ENCODE peak calls at places on chromosomes 12 and 14, in nine cellular contexts. One of them, this sample, is unnamed.
A peak's percentile ranks its signal among the peaks of the same experiment; 100 is the strongest.

GRCh38 chr14:29814153-29815057 is 113.2 kb downstream of the PRKD1 start:
- DNase-seq in Panc1: no peak
- DNase-seq in endothelial cell of umbilical vein: no peak
- DNase-seq in Karpas-422: no peak
- DNase-seq in DND-41: no peak
- DNase-seq in iPS DF 6.9: no peak
- DNase-seq in ovary: peak; percentile 63
- DNase-seq in left ventricle myocardium inferior: peak; percentile 74
- DNase-seq in pancreas: peak; percentile 61
- DNase-seq in this sample: peak; percentile 48

GRCh38 chr12:85385406-85385805 is 105.4 kb downstream of the ALX1 start:
- DNase-seq in DND-41: no peak
- DNase-seq in Panc1: no peak
- DNase-seq in pancreas: no peak
- DNase-seq in endothelial cell of umbilical vein: peak; percentile 67
- DNase-seq in ovary: no peak
- DNase-seq in iPS DF 6.9: no peak
- DNase-seq in Karpas-422: no peak
- DNase-seq in left ventricle myocardium inferior: no peak
- DNase-seq in this sample: no peak

GRCh38 chr14:52220924-52221802 is 46.3 kb upstream of the PTGDR start:
- DNase-seq in Karpas-422: no peak
- DNase-seq in Panc1: no peak
- DNase-seq in DND-41: peak; percentile 52
- DNase-seq in ovary: no peak
- DNase-seq in left ventricle myocardium inferior: no peak
- DNase-seq in iPS DF 6.9: no peak
- DNase-seq in pancreas: no peak
- DNase-seq in endothelial cell of umbilical vein: no peak
- DNase-seq in this sample: no peak

GRCh38 chr12:131487379-131488129 is 223.3 kb upstream of the SFSWAP start:
- DNase-seq in left ventricle myocardium inferior: no peak
- DNase-seq in DND-41: no peak
- DNase-seq in iPS DF 6.9: no peak
- DNase-seq in Panc1: no peak
- DNase-seq in ovary: peak; percentile 71
- DNase-seq in endothelial cell of umbilical vein: no peak
- DNase-seq in pancreas: no peak
- DNase-seq in Karpas-422: no peak
- DNase-seq in this sample: no peak

GRCh38 chr14:103880334-103880985 is 33.1 kb upstream of the PPP1R13B start:
- DNase-seq in Karpas-422: no peak
- DNase-seq in ovary: peak; percentile 84
- DNase-seq in DND-41: peak; percentile 36
- DNase-seq in left ventricle myocardium inferior: peak; percentile 83
- DNase-seq in pancreas: peak; percentile 80
- DNase-seq in endothelial cell of umbilical vein: peak; percentile 43
- DNase-seq in iPS DF 6.9: no peak
- DNase-seq in Panc1: no peak
- DNase-seq in this sample: peak; percentile 91

GRCh38 chr12:122726056-122726558 is 4.5 kb downstream of the HCAR1 start:
- DNase-seq in ovary: no peak
- DNase-seq in iPS DF 6.9: no peak
- DNase-seq in endothelial cell of umbilical vein: peak; percentile 75
- DNase-seq in Karpas-422: peak; percentile 61
- DNase-seq in DND-41: no peak
- DNase-seq in Panc1: peak; percentile 12
- DNase-seq in left ventricle myocardium inferior: no peak
- DNase-seq in pancreas: no peak
- DNase-seq in this sample: no peak

GRCh38 chr12:47811581-47812484 is 7.9 kb downstream of the HDAC7 start:
- DNase-seq in iPS DF 6.9: no peak
- DNase-seq in DND-41: no peak
- DNase-seq in endothelial cell of umbilical vein: peak; percentile 83
- DNase-seq in left ventricle myocardium inferior: peak; percentile 70
- DNase-seq in pancreas: no peak
- DNase-seq in Karpas-422: peak; percentile 64
- DNase-seq in Panc1: no peak
- DNase-seq in ovary: peak; percentile 81
- DNase-seq in this sample: peak; percentile 89

GRCh38 chr12:100953217-100953616 is 158.6 kb downstream of the ANO4 start:
- DNase-seq in endothelial cell of umbilical vein: no peak
- DNase-seq in pancreas: no peak
- DNase-seq in left ventricle myocardium inferior: no peak
- DNase-seq in ovary: no peak
- DNase-seq in DND-41: no peak
- DNase-seq in Panc1: no peak
- DNase-seq in iPS DF 6.9: no peak
- DNase-seq in Karpas-422: no peak
- DNase-seq in this sample: no peak

GRCh38 chr12:67091204-67091603 is 178.0 kb upstream of the CAND1 start:
- DNase-seq in ovary: no peak
- DNase-seq in iPS DF 6.9: no peak
- DNase-seq in pancreas: peak; percentile 30
- DNase-seq in Panc1: no peak
- DNase-seq in endothelial cell of umbilical vein: no peak
- DNase-seq in left ventricle myocardium inferior: no peak
- DNase-seq in DND-41: no peak
- DNase-seq in Karpas-422: no peak
- DNase-seq in this sample: no peak

GRCh38 chr12:99153283-99153682 is 494.3 kb upstream of the GARIN6 start:
- DNase-seq in Panc1: no peak
- DNase-seq in DND-41: no peak
- DNase-seq in ovary: no peak
- DNase-seq in Karpas-422: no peak
- DNase-seq in pancreas: no peak
- DNase-seq in iPS DF 6.9: no peak
- DNase-seq in left ventricle myocardium inferior: no peak
- DNase-seq in endothelial cell of umbilical vein: no peak
- DNase-seq in this sample: no peak

GRCh38 chr14:64755661-64756265 is 51.5 kb downstream of the PLEKHG3 start:
- DNase-seq in endothelial cell of umbilical vein: no peak
- DNase-seq in Panc1: no peak
- DNase-seq in DND-41: peak; percentile 16
- DNase-seq in left ventricle myocardium inferior: no peak
- DNase-seq in pancreas: no peak
- DNase-seq in Karpas-422: no peak
- DNase-seq in ovary: no peak
- DNase-seq in iPS DF 6.9: no peak
- DNase-seq in this sample: no peak

GRCh38 chr14:32224731-32225377 is 21.8 kb upstream of the RNU6-8 start:
- DNase-seq in DND-41: peak; percentile 18
- DNase-seq in Panc1: no peak
- DNase-seq in iPS DF 6.9: no peak
- DNase-seq in ovary: peak; percentile 14
- DNase-seq in Karpas-422: peak; percentile 67
- DNase-seq in pancreas: no peak
- DNase-seq in endothelial cell of umbilical vein: peak; percentile 6
- DNase-seq in left ventricle myocardium inferior: no peak
- DNase-seq in this sample: no peak

GRCh38 chr12:116015525-116015924 is 262.0 kb downstream of the MED13L start:
- DNase-seq in left ventricle myocardium inferior: no peak
- DNase-seq in iPS DF 6.9: no peak
- DNase-seq in Panc1: no peak
- DNase-seq in endothelial cell of umbilical vein: peak; percentile 64
- DNase-seq in pancreas: no peak
- DNase-seq in ovary: no peak
- DNase-seq in DND-41: no peak
- DNase-seq in Karpas-422: peak; percentile 58
- DNase-seq in this sample: no peak

GRCh38 chr12:116010467-116010866 is 267.0 kb downstream of the MED13L start:
- DNase-seq in DND-41: no peak
- DNase-seq in Karpas-422: no peak
- DNase-seq in iPS DF 6.9: no peak
- DNase-seq in Panc1: no peak
- DNase-seq in ovary: no peak
- DNase-seq in endothelial cell of umbilical vein: no peak
- DNase-seq in pancreas: no peak
- DNase-seq in left ventricle myocardium inferior: no peak
- DNase-seq in this sample: no peak

GRCh38 chr12:116011217-116011616 is 266.3 kb downstream of the MED13L start:
- DNase-seq in iPS DF 6.9: no peak
- DNase-seq in ovary: no peak
- DNase-seq in endothelial cell of umbilical vein: no peak
- DNase-seq in pancreas: no peak
- DNase-seq in left ventricle myocardium inferior: no peak
- DNase-seq in Panc1: no peak
- DNase-seq in Karpas-422: no peak
- DNase-seq in DND-41: no peak
- DNase-seq in this sample: no peak

GRCh38 chr12:116009805-116010204 is 267.7 kb downstream of the MED13L start:
- DNase-seq in iPS DF 6.9: no peak
- DNase-seq in pancreas: no peak
- DNase-seq in ovary: no peak
- DNase-seq in left ventricle myocardium inferior: no peak
- DNase-seq in Karpas-422: no peak
- DNase-seq in Panc1: no peak
- DNase-seq in endothelial cell of umbilical vein: no peak
- DNase-seq in DND-41: no peak
- DNase-seq in this sample: no peak

DNA sequence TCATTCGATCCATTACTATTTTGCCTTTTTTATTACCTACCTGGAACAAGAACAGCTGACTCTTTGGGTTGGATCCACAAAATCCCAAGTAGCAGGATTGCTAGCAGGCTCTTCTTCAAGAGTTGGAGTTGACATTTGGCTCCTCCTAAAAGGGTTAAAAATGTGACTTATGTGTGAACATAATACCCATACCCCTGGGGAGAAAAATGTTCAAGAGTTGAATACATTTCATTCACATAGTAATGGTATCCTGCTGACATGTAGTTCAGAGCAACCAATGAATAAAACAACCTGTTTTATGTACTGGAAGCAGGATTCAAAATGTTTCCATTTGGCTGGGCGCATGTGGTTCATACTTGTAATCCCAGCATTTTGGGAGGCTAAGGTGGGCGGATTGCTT is 264.7 kb downstream of the MED13L start:
- DNase-seq in ovary: no peak
- DNase-seq in endothelial cell of umbilical vein: no peak
- DNase-seq in Panc1: no peak
- DNase-seq in Karpas-422: no peak
- DNase-seq in left ventricle myocardium inferior: no peak
- DNase-seq in iPS DF 6.9: no peak
- DNase-seq in pancreas: no peak
- DNase-seq in DND-41: no peak
- DNase-seq in this sample: no peak
- H3K27ac ChIP-seq in ovary: no peak overlapping the region
- H3K27ac ChIP-seq in endothelial cell of umbilical vein: no peak overlapping the region
- H3K27ac ChIP-seq in Panc1: no peak overlapping the region
- H3K27ac ChIP-seq in Karpas-422: no peak overlapping the region
- H3K27ac ChIP-seq in left ventricle myocardium inferior: no peak overlapping the region
- H3K27ac ChIP-seq in iPS DF 6.9: no peak overlapping the region
- H3K27ac ChIP-seq in pancreas: no peak overlapping the region
- H3K27ac ChIP-seq in DND-41: no peak overlapping the region
- H3K27ac ChIP-seq in this sample: no peak overlapping the region

GRCh38 chr12:25469368-25469767 is 83.7 kb downstream of the LMNTD1 start:
- DNase-seq in Panc1: no peak
- DNase-seq in DND-41: no peak
- DNase-seq in Karpas-422: no peak
- DNase-seq in iPS DF 6.9: no peak
- DNase-seq in left ventricle myocardium inferior: no peak
- DNase-seq in endothelial cell of umbilical vein: no peak
- DNase-seq in ovary: no peak
- DNase-seq in pancreas: no peak
- DNase-seq in this sample: no peak
- H3K4me3 ChIP-seq in Panc1: no peak overlapping the region
- H3K4me3 ChIP-seq in DND-41: no peak overlapping the region
- H3K4me3 ChIP-seq in Karpas-422: no peak overlapping the region
- H3K4me3 ChIP-seq in iPS DF 6.9: no peak overlapping the region
- H3K4me3 ChIP-seq in left ventricle myocardium inferior: no peak overlapping the region
- H3K4me3 ChIP-seq in endothelial cell of umbilical vein: no peak overlapping the region
- H3K4me3 ChIP-seq in ovary: no peak overlapping the region
- H3K4me3 ChIP-seq in pancreas: no peak overlapping the region
- H3K4me3 ChIP-seq in this sample: no peak overlapping the region

DNA sequence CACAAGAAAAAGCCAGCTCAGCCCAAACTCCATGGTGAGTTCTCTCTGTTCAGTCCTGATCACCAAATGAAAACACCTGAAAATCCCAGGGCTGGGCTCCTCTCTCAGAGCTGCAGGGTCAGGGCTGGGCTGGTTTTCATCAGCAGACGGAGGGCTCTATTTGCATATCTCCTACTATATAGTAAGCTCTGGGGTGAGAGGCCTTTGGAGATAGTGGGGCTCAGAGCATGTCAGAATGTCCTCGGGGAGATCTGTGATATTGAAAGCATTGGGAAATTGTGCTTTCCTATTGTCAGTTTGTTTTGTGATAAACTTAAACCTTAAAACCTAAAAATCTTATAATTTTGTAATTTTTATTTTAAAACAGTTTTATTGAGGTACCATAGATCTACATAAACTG is 742.6 kb downstream of the TMEM121 start:
- DNase-seq in left ventricle myocardium inferior: no peak
- DNase-seq in DND-41: peak; percentile 51
- DNase-seq in Karpas-422: no peak
- DNase-seq in pancreas: no peak
- DNase-seq in ovary: no peak
- DNase-seq in iPS DF 6.9: no peak
- DNase-seq in endothelial cell of umbilical vein: no peak
- DNase-seq in Panc1: no peak
- DNase-seq in this sample: no peak
- H3K9me3 ChIP-seq in left ventricle myocardium inferior: no peaks in the 10 kb centered on the region
- H3K9me3 ChIP-seq in DND-41: no peaks in the 10 kb centered on the region
- H3K9me3 ChIP-seq in Karpas-422: no peaks in the 10 kb centered on the region
- H3K9me3 ChIP-seq in pancreas: no peaks in the 10 kb centered on the region
- H3K9me3 ChIP-seq in ovary: no peaks in the 10 kb centered on the region
- H3K9me3 ChIP-seq in iPS DF 6.9: peaks cover 7% of the 10 kb centered on the region
- H3K9me3 ChIP-seq in endothelial cell of umbilical vein: peaks cover 5% of the 10 kb centered on the region
- H3K9me3 ChIP-seq in Panc1: no peaks in the 10 kb centered on the region
- H3K9me3 ChIP-seq in this sample: no peaks in the 10 kb centered on the region

GRCh38 chr14:68944162-68944561 is 34.9 kb downstream of the ACTN1 start:
- DNase-seq in pancreas: no peak
- DNase-seq in endothelial cell of umbilical vein: no peak
- DNase-seq in Panc1: no peak
- DNase-seq in DND-41: no peak
- DNase-seq in left ventricle myocardium inferior: no peak
- DNase-seq in Karpas-422: no peak
- DNase-seq in iPS DF 6.9: no peak
- DNase-seq in ovary: no peak
- DNase-seq in this sample: no peak

GRCh38 chr14:68940614-68941185 is 38.4 kb downstream of the ACTN1 start:
- DNase-seq in DND-41: no peak
- DNase-seq in endothelial cell of umbilical vein: no peak
- DNase-seq in pancreas: no peak
- DNase-seq in iPS DF 6.9: no peak
- DNase-seq in left ventricle myocardium inferior: no peak
- DNase-seq in Panc1: no peak
- DNase-seq in ovary: no peak
- DNase-seq in Karpas-422: no peak
- DNase-seq in this sample: no peak

GRCh38 chr14:68941820-68942219 is 37.3 kb downstream of the ACTN1 start:
- DNase-seq in DND-41: no peak
- DNase-seq in endothelial cell of umbilical vein: peak; percentile 50
- DNase-seq in iPS DF 6.9: peak; percentile 66
- DNase-seq in left ventricle myocardium inferior: peak; percentile 50
- DNase-seq in Karpas-422: no peak
- DNase-seq in ovary: no peak
- DNase-seq in Panc1: no peak
- DNase-seq in pancreas: peak; percentile 63
- DNase-seq in this sample: peak; percentile 84

GRCh38 chr14:68943107-68943506 is 36.0 kb downstream of the ACTN1 start:
- DNase-seq in DND-41: no peak
- DNase-seq in ovary: no peak
- DNase-seq in iPS DF 6.9: no peak
- DNase-seq in endothelial cell of umbilical vein: no peak
- DNase-seq in pancreas: peak; percentile 90
- DNase-seq in Karpas-422: no peak
- DNase-seq in Panc1: no peak
- DNase-seq in left ventricle myocardium inferior: no peak
- DNase-seq in this sample: no peak

GRCh38 chr14:68942281-68943035 is 36.6 kb downstream of the ACTN1 start:
- DNase-seq in DND-41: no peak
- DNase-seq in endothelial cell of umbilical vein: no peak
- DNase-seq in pancreas: no peak
- DNase-seq in Karpas-422: no peak
- DNase-seq in ovary: no peak
- DNase-seq in iPS DF 6.9: no peak
- DNase-seq in left ventricle myocardium inferior: no peak
- DNase-seq in Panc1: no peak
- DNase-seq in this sample: no peak
- H3K27ac ChIP-seq in DND-41: no peak overlapping the region
- H3K27ac ChIP-seq in endothelial cell of umbilical vein: no peak overlapping the region
- H3K27ac ChIP-seq in pancreas: peak overlapping the region; percentile 28
- H3K27ac ChIP-seq in Karpas-422: no peak overlapping the region
- H3K27ac ChIP-seq in ovary: no peak overlapping the region
- H3K27ac ChIP-seq in iPS DF 6.9: no peak overlapping the region
- H3K27ac ChIP-seq in left ventricle myocardium inferior: peak overlapping the region; percentile 87
- H3K27ac ChIP-seq in Panc1: peak overlapping the region; percentile 44
- H3K27ac ChIP-seq in this sample: peak overlapping the region; percentile 57